ENCODE peak calls at places on chromosomes 13 and 19, in ten cellular contexts. Z is DND-41; R is DMS53; O is nucleus accumbens; F is NCI-H748 treated with DMSO at 0.1 percent for 48 hours; A is H9; D is putamen; W is activated naive CD4-positive, alpha-beta T cell treated with Interleukin-2 at 50 U/mL for 16 hours; V is stromal cell of bone marrow; S is T-helper 1 cell. L is an unnamed sample.

GRCh38 chr13:43360196-43360595 is 336.8 kb downstream of the DNAJC15 start:
- DNase-seq in D (no peak), S (no peak), W (no peak), F (no peak), A (no peak), R (no peak), O (no peak), V (no peak), Z (no peak), L (no peak)

GRCh38 chr13:98517576-98518310 is 59.2 kb downstream of the STK24 start:
- DNase-seq in A (no peak), V (no peak), Z (no peak), O (no peak), D (no peak), W (peak), R (no peak), F (no peak), S (peak), L (no peak)

GRCh38 chr13:95660981-95661581 is 15.9 kb upstream of the DNAJC3 start:
- DNase-seq in R (peak), S (peak), O (no peak), W (no peak), V (peak), A (no peak), D (no peak), F (peak), Z (peak), L (peak)

GRCh38 chr19:56837492-56837891 is 3.0 kb downstream of the PEG3 start:
- DNase-seq in Z (no peak), V (peak), A (no peak), S (no peak), D (peak), W (no peak), F (no peak), R (no peak), O (peak), L (no peak)

GRCh38 chr13:36124236-36124822 is 6.9 kb downstream of the DCLK1 start:
- DNase-seq in D (no peak), S (no peak), Z (no peak), A (no peak), W (no peak), R (no peak), V (peak), F (no peak), O (no peak), L (no peak)

GRCh38 chr13:28528388-28528787 is 33.5 kb upstream of the FLT1 start:
- DNase-seq in O (no peak), S (no peak), W (no peak), A (no peak), D (no peak), Z (no peak), R (no peak), F (no peak), V (no peak), L (no peak)

GRCh38 chr19:54035215-54036178 is 28.2 kb downstream of the VSTM1 start:
- DNase-seq in Z (no peak), F (no peak), D (no peak), A (peak), V (peak), R (no peak), W (no peak), O (no peak), S (no peak), L (no peak)

GRCh38 chr19:14002571-14003278 is 3.4 kb downstream of the RFX1 start:
- DNase-seq in O (no peak), Z (peak), A (no peak), V (no peak), D (no peak), R (no peak), S (peak), W (peak), F (no peak), L (no peak)

GRCh38 chr19:14023404-14024235 is 4.3 kb upstream of the RLN3 start:
- DNase-seq in R (peak), Z (no peak), S (no peak), F (no peak), O (no peak), A (peak), D (no peak), W (no peak), V (no peak), L (no peak)

GRCh38 chr13:110306960-110307696 is at the start of the genes COL4A1 and COL4A2:
- DNase-seq in F (no peak), W (no peak), V (no peak), Z (no peak), R (peak), O (no peak), A (peak), D (no peak), S (no peak), L (peak)

GRCh38 chr19:11195169-11195568 is 2.2 kb downstream of the KANK2 start:
- DNase-seq in R (no peak), F (no peak), V (no peak), Z (no peak), D (no peak), W (no peak), S (no peak), A (no peak), O (no peak), L (no peak)

GRCh38 chr19:49862411-49863253 is 4.7 kb downstream of the PNKP start:
- DNase-seq in O (no peak), A (peak), R (peak), V (no peak), F (no peak), S (no peak), W (no peak), D (no peak), Z (peak), L (no peak)

GRCh38 chr13:110575322-110576069 is 14.0 kb upstream of the RAB20 start:
- DNase-seq in S (peak), A (peak), F (no peak), W (no peak), D (no peak), Z (no peak), V (no peak), O (no peak), R (peak), L (no peak)

GRCh38 chr19:5131866-5132561 is 163.1 kb downstream of the KDM4B start:
- DNase-seq in S (no peak), D (no peak), A (no peak), W (no peak), V (no peak), F (no peak), O (no peak), Z (peak), R (peak), L (no peak)

GRCh38 chr19:54449701-54450069 is 686 bp downstream of the LENG8 start:
- DNase-seq in W (no peak), F (no peak), V (no peak), R (peak), A (no peak), D (no peak), O (no peak), Z (no peak), S (no peak), L (no peak)